ENCODE peak calls at places on chromosomes 12 and 14, in eight cellular contexts. K is activated CD8-positive, alpha-beta memory T cell treated with anti-CD3 and anti-CD28 coated beads, Interleukin-2, amount 10 ng/mL, durations not matched to agents 7 days and 5 days; F is uterus; N is NCI-H1694; I is PC-9; D is COR-L47; G is naive thymus-derived CD4-positive, alpha-beta T cell; V is stimulated activated CD4-positive, alpha-beta T cell treated with anti-CD3 and anti-CD28 coated beads, Interleukin-4, amount 100 ng/mL, for 1 hour. Y is an unnamed sample.

GRCh38 chr14:102055181-102055901 is 31.5 kb downstream of the HSP90AA1 start:
- DNase-seq in K (no peak), G (no peak), V (no peak), N (no peak), F (no peak), I (peak; percentile 98), D (no peak), Y (no peak)

GRCh38 chr12:126483145-126484068 is 1418.2 kb downstream of the AACS start:
- DNase-seq in I (peak; percentile 74), K (no peak), F (peak; percentile 29), G (no peak), N (no peak), V (no peak), D (no peak), Y (peak; percentile 55)

GRCh38 chr12:2387051-2387834 is 334.5 kb downstream of the CACNA1C start:
- DNase-seq in K (peak; percentile 57), V (no peak), D (no peak), F (no peak), N (no peak), G (no peak), I (no peak), Y (no peak)

GRCh38 chr12:49824416-49824815 is 3.8 kb downstream of the NCKAP5L start:
- DNase-seq in I (no peak), V (no peak), G (no peak), D (no peak), F (no peak), N (no peak), K (no peak), Y (no peak)

GRCh38 chr12:42090899-42091298 is 53.8 kb downstream of the GXYLT1 start:
- DNase-seq in I (no peak), N (no peak), V (no peak), F (no peak), G (no peak), D (no peak), K (no peak), Y (no peak)

GRCh38 chr12:76945867-76946266 is 67.0 kb upstream of the CSRP2 start:
- DNase-seq in K (no peak), I (no peak), F (no peak), V (no peak), N (no peak), D (no peak), G (no peak), Y (no peak)

GRCh38 chr12:49342914-49343731 is 3.6 kb upstream of the DNAJC22 start:
- DNase-seq in N (no peak), I (no peak), G (no peak), F (no peak), D (peak; percentile 59), K (no peak), V (peak; percentile 55), Y (no peak)

GRCh38 chr14:93017341-93017797 is 94.4 kb downstream of the CHGA start:
- DNase-seq in V (no peak), G (no peak), N (no peak), I (no peak), D (no peak), F (peak; percentile 48), K (no peak), Y (no peak)

GRCh38 chr14:67944605-67945004 is 125.0 kb downstream of the RAD51B start:
- DNase-seq in F (no peak), I (no peak), D (no peak), G (no peak), V (no peak), K (no peak), N (no peak), Y (no peak)

GRCh38 chr14:102907980-102908730 is 14.3 kb upstream of the AMN start:
- DNase-seq in V (no peak), F (no peak), D (no peak), I (no peak), N (no peak), K (no peak), G (no peak), Y (no peak)

GRCh38 chr12:27979145-27979544 is 6.6 kb upstream of the PTHLH start:
- DNase-seq in V (no peak), I (no peak), K (no peak), D (no peak), N (no peak), G (no peak), F (no peak), Y (no peak)

GRCh38 chr14:75430106-75430505 is 2.3 kb downstream of the JDP2 start:
- DNase-seq in K (no peak), D (no peak), F (peak; percentile 62), N (no peak), V (no peak), G (no peak), I (no peak), Y (no peak)

GRCh38 chr12:108638141-108638823 is 4.6 kb upstream of the SELPLG start:
- DNase-seq in I (no peak), N (no peak), D (no peak), K (no peak), F (peak; percentile 53), G (no peak), V (no peak), Y (no peak)

GRCh38 chr12:120972870-120973543 is 5.3 kb upstream of the HNF1A start:
- DNase-seq in F (no peak), K (no peak), G (no peak), V (no peak), D (no peak), I (peak; percentile 52), N (no peak), Y (no peak)